ENCODE peak calls at places on chromosomes 7 and 10, in nine cellular contexts. V, A, E, K, S, R, M, U and D are unnamed samples.

GRCh38 chr10:119314486-119314885 is 107.1 kb downstream of the GRK5 start:
- DNase-seq in E (no peak), S (no peak), M (no peak), K (no peak), V (no peak), R (no peak), U (no peak), A (no peak), D (no peak)

GRCh38 chr7:137254766-137255165 is 88.8 kb downstream of the PTN start:
- DNase-seq in S (no peak), M (no peak), R (no peak), K (no peak), U (no peak), A (no peak), E (no peak), V (no peak), D (no peak)

GRCh38 chr7:27745064-27745583 is 5.2 kb downstream of the TAX1BP1 start:
- DNase-seq in R (peak; percentile 14), A (no peak), E (no peak), K (peak; percentile 12), S (no peak), U (peak; percentile 12), M (peak; percentile 58), V (no peak), D (peak; percentile 63)

GRCh38 chr10:7411671-7412481 is 1.0 kb upstream of the SFMBT2 start:
- DNase-seq in V (peak; percentile 36), E (no peak), M (no peak), K (peak; percentile 29), S (no peak), R (no peak), U (no peak), A (no peak), D (no peak)

GRCh38 chr10:34791947-34792346 is 23.1 kb downstream of the PARD3 start:
- DNase-seq in S (no peak), R (no peak), E (no peak), K (no peak), V (no peak), U (no peak), M (no peak), A (no peak), D (no peak)

GRCh38 chr10:132373241-132373955 is 23.6 kb upstream of the PWWP2B start:
- DNase-seq in S (no peak), V (no peak), A (no peak), U (no peak), R (no peak), M (no peak), E (peak; percentile 28), K (no peak), D (no peak)

GRCh38 chr7:102927303-102927933 is 14.6 kb downstream of the LRRC17 start:
- DNase-seq in K (no peak), S (no peak), M (peak; percentile 8), V (no peak), A (no peak), R (no peak), E (no peak), U (no peak), D (no peak)

GRCh38 chr10:130017010-130017630 is 53.0 kb upstream of the EBF3 start:
- DNase-seq in M (no peak), R (no peak), K (no peak), A (no peak), U (no peak), E (no peak), S (no peak), V (no peak), D (no peak)

GRCh38 chr10:32411797-32412498 is 34.0 kb upstream of the CCDC7 start:
- DNase-seq in R (no peak), S (no peak), A (no peak), K (no peak), M (no peak), E (no peak), U (no peak), V (no peak), D (no peak)

GRCh38 chr7:84274029-84274638 is 79.5 kb upstream of the SEMA3A start:
- DNase-seq in S (no peak), K (no peak), U (no peak), A (no peak), M (no peak), R (no peak), V (no peak), E (no peak), D (no peak)

GRCh38 chr10:70622981-70623844 is 20.7 kb upstream of the PRF1 start:
- DNase-seq in S (no peak), K (no peak), M (no peak), U (no peak), A (no peak), V (no peak), R (no peak), E (no peak), D (peak; percentile 28)

GRCh38 chr7:108083980-108084379 is 46.2 kb downstream of the LAMB4 start:
- DNase-seq in M (no peak), A (no peak), E (no peak), K (no peak), S (no peak), R (no peak), V (no peak), U (no peak), D (no peak)

GRCh38 chr7:136925556-136925955 is 57.1 kb downstream of the CHRM2 start:
- DNase-seq in A (no peak), M (no peak), U (no peak), K (no peak), S (no peak), V (no peak), R (no peak), E (no peak), D (no peak)

GRCh38 chr10:72215611-72216549 is at the start of the genes ANAPC16 and ASCC1:
- DNase-seq in V (peak; percentile 94), U (peak; percentile 92), E (peak; percentile 89), R (peak; percentile 95), M (peak; percentile 93), A (peak; percentile 79), S (peak; percentile 94), K (peak; percentile 94), D (peak; percentile 87)
- TF ChIP-seq CTCF in V (no peak), U (no peak), E (no peak), R (no peak), M (no peak), A (no peak), S (no peak), K (no peak), D (no peak)

GRCh38 chr10:88565072-88565471 is 18.0 kb downstream of the RNLS start:
- DNase-seq in K (no peak), E (no peak), A (no peak), S (no peak), M (peak; percentile 13), U (peak; percentile 27), V (no peak), R (no peak), D (peak; percentile 14)
- TF ChIP-seq CTCF in K (no peak), E (no peak), A (no peak), S (peak; percentile 31), M (peak; percentile 43), U (peak; percentile 20), V (no peak), R (peak; percentile 66), D (peak; percentile 23)

DNA sequence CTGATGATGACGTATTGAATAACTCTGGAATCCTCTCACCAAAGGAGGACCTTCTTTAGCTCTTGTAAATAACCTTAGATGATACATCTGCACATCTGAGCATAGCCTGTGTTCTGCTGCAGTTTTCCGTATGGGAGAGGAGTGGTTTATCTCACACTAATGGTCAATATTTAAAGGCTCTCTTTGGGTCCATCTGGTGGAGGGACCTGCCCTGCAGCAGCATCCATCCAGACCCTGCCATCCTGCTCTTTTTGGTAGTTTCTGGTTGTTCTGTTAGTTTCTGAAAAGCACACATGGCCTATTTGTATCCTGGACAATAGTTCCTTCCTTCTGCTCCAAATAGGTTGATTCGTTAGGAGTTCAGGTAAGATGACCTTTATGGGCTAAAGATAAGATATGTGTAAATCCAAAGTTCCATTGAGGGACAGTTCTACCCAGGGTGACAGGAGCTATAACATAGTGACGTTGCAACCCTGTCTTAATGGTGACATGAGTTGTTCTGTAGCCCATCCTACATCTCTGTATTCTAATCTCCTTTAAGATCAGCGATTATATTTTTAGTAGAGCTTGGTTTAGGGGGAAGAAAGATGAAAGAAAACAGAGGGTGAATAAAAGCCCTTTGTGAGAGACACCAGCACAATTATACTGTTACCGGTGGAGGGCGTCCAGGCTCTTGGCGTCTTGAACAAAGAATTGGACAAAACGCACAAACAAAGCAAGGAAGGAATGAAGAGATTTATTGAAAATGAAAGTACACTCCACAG is 60.0 kb upstream of the KLF14 start:
- DNase-seq in E (no peak), U (no peak), V (no peak), K (no peak), S (no peak), M (peak; percentile 48), R (no peak), A (peak; percentile 27), D (peak; percentile 32)
- TF ChIP-seq CTCF in E (no peak), U (no peak), V (no peak), K (no peak), S (no peak), M (peak; percentile 42), R (no peak), A (no peak), D (peak; percentile 10)

GRCh38 chr10:109853922-109854321 is 69.4 kb downstream of the XPNPEP1 start:
- DNase-seq in E (no peak), K (no peak), R (no peak), S (no peak), M (no peak), V (no peak), A (no peak), U (no peak), D (no peak)

GRCh38 chr10:109855746-109856145 is 67.6 kb downstream of the XPNPEP1 start:
- DNase-seq in A (no peak), V (no peak), M (no peak), S (no peak), U (no peak), R (no peak), E (no peak), K (no peak), D (no peak)

GRCh38 chr10:109852004-109852717 is 71.2 kb downstream of the XPNPEP1 start:
- DNase-seq in V (peak; percentile 86), M (peak; percentile 44), K (peak; percentile 87), R (peak; percentile 91), E (peak; percentile 73), A (peak; percentile 66), S (peak; percentile 71), U (peak; percentile 73), D (peak; percentile 89)

GRCh38 chr10:109851595-109851994 is 71.7 kb downstream of the XPNPEP1 start:
- DNase-seq in R (no peak), E (no peak), S (no peak), M (no peak), V (no peak), U (no peak), A (no peak), K (no peak), D (no peak)

DNA sequence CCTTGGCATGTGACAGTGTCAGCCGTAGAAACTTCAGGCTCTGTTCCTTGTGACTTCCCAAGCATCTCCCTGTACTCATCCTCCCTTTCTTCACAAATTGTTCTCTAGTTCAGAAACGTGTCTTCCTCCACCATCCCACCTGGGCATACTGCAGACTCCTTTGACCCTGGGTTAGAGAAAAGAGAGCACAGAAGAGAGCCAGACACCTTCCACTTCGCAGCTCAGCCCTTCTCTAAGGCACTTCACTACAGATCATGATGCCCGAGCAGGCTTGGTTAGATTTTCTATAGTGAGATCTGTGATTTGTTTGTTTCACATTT is 70.6 kb downstream of the XPNPEP1 start:
- DNase-seq in U (no peak), R (no peak), S (no peak), E (no peak), V (no peak), A (no peak), K (no peak), M (no peak), D (no peak)
- TF ChIP-seq CTCF in U (no peak), R (peak; percentile 43), S (peak; percentile 43), E (peak; percentile 4), V (no peak), A (no peak), K (no peak), M (no peak), D (no peak)

GRCh38 chr7:25752169-25752568 is 399.8 kb upstream of the NFE2L3 start:
- DNase-seq in S (no peak), U (no peak), K (no peak), A (no peak), E (no peak), V (no peak), M (no peak), R (no peak), D (no peak)
- TF ChIP-seq CTCF in S (no peak), U (no peak), K (no peak), A (no peak), E (no peak), V (no peak), M (no peak), R (no peak), D (no peak)